ENCODE peak calls at places on chromosomes 13 and 19, in four cellular contexts. S, T, U and Y are unnamed samples.

GRCh38 chr13:25324100-25324499 is 22.7 kb downstream of the NUP58 start:
- DNase-seq in U (no peak), T (peak; percentile 22), S (no peak), Y (no peak)

GRCh38 chr13:99218545-99218944 is 17.9 kb downstream of the UBAC2 start:
- DNase-seq in U (no peak), S (no peak), T (peak; percentile 31), Y (no peak)

GRCh38 chr19:14517840-14518505 is at the start of gene DNAJB1:
- DNase-seq in T (peak; percentile 64), S (peak; percentile 87), U (peak; percentile 96), Y (no peak)

GRCh38 chr13:111022241-111022640 is 92.9 kb upstream of the ARHGEF7 start:
- DNase-seq in S (no peak), U (no peak), T (no peak), Y (no peak)

GRCh38 chr13:77028202-77028601 is 1.2 kb upstream of the FBXL3 start:
- DNase-seq in T (no peak), U (no peak), S (peak; percentile 63), Y (no peak)

GRCh38 chr13:21341637-21342422 is 117.3 kb downstream of the ZDHHC20 start:
- DNase-seq in S (no peak), T (no peak), U (no peak), Y (no peak)

GRCh38 chr19:12937243-12938053 is 961 bp upstream of the CALR start:
- DNase-seq in S (no peak), U (no peak), T (no peak), Y (no peak)

GRCh38 chr19:46715620-46716012 is 1.3 kb downstream of the PRKD2 start:
- DNase-seq in T (no peak), S (no peak), U (no peak), Y (no peak)

GRCh38 chr13:98291658-98292057 is 114.6 kb upstream of the RNF113B start:
- DNase-seq in S (no peak), T (no peak), U (no peak), Y (no peak)

GRCh38 chr13:77724092-77724491 is 26.6 kb downstream of the SLAIN1 start:
- DNase-seq in S (no peak), T (no peak), U (no peak), Y (no peak)

GRCh38 chr19:54209748-54210494 is 9.3 kb downstream of the RPS9 start:
- DNase-seq in S (peak; percentile 80), U (no peak), T (peak; percentile 98), Y (no peak)

GRCh38 chr13:25018729-25019115 is 77.2 kb upstream of the PABPC3 start:
- DNase-seq in U (no peak), T (no peak), S (no peak), Y (no peak)

GRCh38 chr13:80604094-80604493 is 263.2 kb upstream of the SPRY2 start:
- DNase-seq in T (no peak), S (no peak), U (no peak), Y (no peak)

GRCh38 chr19:35362261-35363000 is 4.2 kb downstream of the FFAR3 start:
- DNase-seq in U (peak; percentile 32), S (no peak), T (no peak), Y (no peak)

GRCh38 chr19:46824887-46825730 is 25.5 kb downstream of the AP2S1 start:
- DNase-seq in U (no peak), T (no peak), S (no peak), Y (no peak)

GRCh38 chr13:36275190-36276002 is 22.2 kb downstream of the CCDC169 start:
- DNase-seq in S (no peak), U (no peak), T (peak; percentile 72), Y (no peak)

GRCh38 chr19:2047449-2048103 is 3.5 kb downstream of the MKNK2 start:
- DNase-seq in T (no peak), U (peak; percentile 84), S (no peak), Y (no peak)

GRCh38 chr19:18021121-18021755 is 13.3 kb downstream of the ARRDC2 start:
- DNase-seq in U (peak; percentile 86), T (peak; percentile 88), S (peak; percentile 71), Y (no peak)

GRCh38 chr13:112608212-112608611 is 20.3 kb upstream of the TUBGCP3 start:
- DNase-seq in U (no peak), S (no peak), T (no peak), Y (no peak)

GRCh38 chr19:810077-810855 is 11.5 kb downstream of the PLPPR3 start:
- DNase-seq in T (no peak), S (no peak), U (peak; percentile 67), Y (no peak)

GRCh38 chr19:12222980-12223630 is 60.2 kb downstream of the ZNF136 start:
- DNase-seq in T (no peak), U (no peak), S (no peak), Y (no peak)

GRCh38 chr13:38213307-38213706 is 136.3 kb upstream of the UFM1 start:
- DNase-seq in S (no peak), T (no peak), U (no peak), Y (no peak)

GRCh38 chr19:52206481-52206880 is 16.6 kb downstream of the PPP2R1A start:
- DNase-seq in S (no peak), U (no peak), T (no peak), Y (no peak)

GRCh38 chr13:43058318-43058674 is 34.9 kb downstream of the DNAJC15 start:
- DNase-seq in T (peak; percentile 62), U (no peak), S (no peak), Y (no peak)

GRCh38 chr13:98930014-98930625 is 47.7 kb downstream of the DOCK9 start:
- DNase-seq in T (no peak), U (no peak), S (no peak), Y (no peak)

GRCh38 chr13:43546260-43546659 is 240.5 kb downstream of the ENOX1 start:
- DNase-seq in S (peak; percentile 35), U (no peak), T (no peak), Y (no peak)

GRCh38 chr19:46616631-46617322 is 8.1 kb downstream of the PTGIR start:
- DNase-seq in S (no peak), U (no peak), T (peak; percentile 85), Y (no peak)

GRCh38 chr13:48194392-48194754 is 38.6 kb upstream of the ITM2B start:
- DNase-seq in T (no peak), U (no peak), S (no peak), Y (no peak)

GRCh38 chr19:37920591-37921450 is 13.8 kb downstream of the SIPA1L3 start:
- DNase-seq in S (no peak), U (peak; percentile 67), T (no peak), Y (no peak)

GRCh38 chr19:49814010-49814409 is 918 bp upstream of the FUZ start:
- DNase-seq in T (no peak), U (no peak), S (no peak), Y (no peak)

GRCh38 chr13:25927363-25927762 is 124.5 kb downstream of the SHISA2 start:
- DNase-seq in S (no peak), T (no peak), U (no peak), Y (no peak)

GRCh38 chr19:32781280-32781679 is 61.7 kb downstream of the TDRD12 start:
- DNase-seq in T (no peak), U (no peak), S (no peak), Y (no peak)

GRCh38 chr19:1074512-1075283 is 7.7 kb downstream of the ARHGAP45 start:
- DNase-seq in S (no peak), T (no peak), U (peak; percentile 95), Y (peak; percentile 48)

GRCh38 chr13:96850538-96850937 is 143.7 kb downstream of the OXGR1 start:
- DNase-seq in U (no peak), T (no peak), S (no peak), Y (no peak)

GRCh38 chr19:54684537-54684936 is 21.8 kb downstream of the LILRB4 start:
- DNase-seq in S (no peak), U (no peak), T (no peak), Y (no peak)

GRCh38 chr19:33047422-33047821 is 17.3 kb downstream of the RHPN2 start:
- DNase-seq in T (no peak), U (no peak), S (no peak), Y (no peak)

GRCh38 chr19:42198676-42199439 is 18.6 kb downstream of the DEDD2 start:
- DNase-seq in T (no peak), U (no peak), S (no peak), Y (no peak)
- H3K27ac ChIP-seq in T (no peak overlapping the region), U (peak overlapping the region; percentile 93), S (no peak overlapping the region), Y (peak overlapping the region; percentile 70)

GRCh38 chr13:41007359-41008118 is 11.6 kb downstream of the ELF1 start:
- DNase-seq in T (peak; percentile 30), U (no peak), S (no peak), Y (no peak)
- H3K4me3 ChIP-seq in T (no peak overlapping the region), U (no peak overlapping the region), S (no peak overlapping the region), Y (no peak overlapping the region)

GRCh38 chr13:106095406-106095805 is 440.1 kb downstream of the EFNB2 start:
- DNase-seq in T (no peak), U (no peak), S (no peak), Y (no peak)
- TF ChIP-seq POLR2A in T (no peak), U (no peak), S (no peak), Y (no peak)

DNA sequence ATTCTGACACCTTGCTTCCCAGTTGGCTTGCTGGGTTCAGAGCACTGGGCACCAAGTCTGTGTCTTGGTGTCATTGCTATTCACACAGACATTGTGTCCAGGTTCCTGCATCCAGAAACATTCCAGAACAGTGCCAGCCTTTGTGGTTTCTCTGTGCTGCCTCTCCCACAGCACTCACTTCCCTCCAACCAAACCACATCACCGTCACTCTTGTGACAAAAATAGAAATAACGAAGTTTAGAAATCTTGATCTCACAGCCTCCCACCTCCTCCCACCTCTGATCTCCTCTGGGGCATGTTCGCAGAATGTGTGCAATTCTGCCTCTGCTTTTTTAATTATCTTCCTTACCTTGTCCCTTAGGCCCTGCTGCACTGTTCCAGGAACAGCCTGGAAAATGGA is 8.8 kb upstream of the SERPINE3 start:
- DNase-seq in U (no peak), S (no peak), T (no peak), Y (no peak)
- H3K27ac ChIP-seq in U (no peak overlapping the region), S (no peak overlapping the region), T (no peak overlapping the region), Y (no peak overlapping the region)

GRCh38 chr13:109868583-109869311 is 82.4 kb upstream of the IRS2 start:
- DNase-seq in U (no peak), T (peak; percentile 17), S (no peak), Y (no peak)
- H3K4me3 ChIP-seq in U (no peak overlapping the region), T (no peak overlapping the region), S (no peak overlapping the region), Y (peak overlapping the region; percentile 60)

GRCh38 chr19:4555657-4556561 is 3.6 kb downstream of the SEMA6B start:
- DNase-seq in S (no peak), T (no peak), U (peak; percentile 65), Y (no peak)

GRCh38 chr19:4556574-4557185 is 2.8 kb downstream of the SEMA6B start:
- DNase-seq in S (no peak), U (peak; percentile 84), T (no peak), Y (no peak)

GRCh38 chr19:4557971-4558941 is 1.2 kb downstream of the SEMA6B start:
- DNase-seq in S (peak; percentile 34), T (no peak), U (peak; percentile 93), Y (no peak)

GRCh38 chr19:4557186-4557970 is 2.1 kb downstream of the SEMA6B start:
- DNase-seq in U (peak; percentile 67), S (no peak), T (no peak), Y (no peak)

DNA sequence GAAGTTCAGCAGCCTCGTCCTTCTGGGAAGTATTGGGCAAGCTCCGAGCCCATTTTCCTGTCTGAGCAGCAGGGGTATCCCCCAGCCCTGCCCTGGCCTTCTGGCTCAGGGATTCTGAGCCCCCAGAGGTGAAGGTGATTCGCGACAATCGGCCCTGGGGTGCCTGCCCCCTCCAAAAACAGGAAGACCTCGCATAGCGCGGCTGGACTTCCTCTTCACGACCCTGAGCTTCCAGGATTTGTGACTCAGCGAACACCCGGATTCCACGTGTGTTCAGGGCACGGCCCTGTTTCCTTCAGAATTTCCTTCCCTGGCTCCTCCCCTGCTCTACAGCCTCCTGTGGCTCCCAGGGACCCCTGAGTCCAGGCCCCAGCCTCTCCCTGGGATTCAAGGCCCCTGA is at the start of gene SEMA6B:
- DNase-seq in S (no peak), T (no peak), U (no peak), Y (no peak)
- TF ChIP-seq POLR2A in S (no peak), T (no peak), U (no peak), Y (no peak)